ENCODE peak calls at places on chromosome 5, in five cellular contexts. Y, S, V, J and C are unnamed samples. For H3K9me3, the result is how much of the 10 kb centered on the place peaks cover.

GRCh38 chr5:107321906-107322305 is 348.8 kb downstream of the EFNA5 start:
- DNase-seq in Y (no peak), S (no peak), V (peak), J (no peak), C (no peak)

GRCh38 chr5:143331956-143332355 is 71.5 kb downstream of the NR3C1 start:
- DNase-seq in Y (no peak), S (no peak), V (no peak), J (no peak), C (no peak)

GRCh38 chr5:173643964-173644363 is 27.5 kb upstream of the BOD1 start:
- DNase-seq in Y (no peak), S (no peak), V (no peak), J (no peak), C (no peak)

GRCh38 chr5:150836064-150836463 is 10.3 kb upstream of the IRGM start:
- DNase-seq in Y (no peak), S (no peak), V (no peak), J (no peak), C (no peak)

GRCh38 chr5:56259002-56259511 is 25.9 kb upstream of the ANKRD55 start:
- DNase-seq in Y (no peak), S (no peak), V (peak), J (peak), C (no peak)

GRCh38 chr5:110268985-110269384 is 457.5 kb downstream of the TMEM232 start:
- DNase-seq in Y (no peak), S (no peak), V (no peak), J (no peak), C (no peak)

GRCh38 chr5:17992296-17992695 is 358.0 kb downstream of the TAF11L14 start:
- DNase-seq in Y (no peak), S (no peak), V (no peak), J (no peak), C (no peak)

GRCh38 chr5:17118631-17119030 is 98.8 kb upstream of the BASP1 start:
- DNase-seq in Y (peak), S (peak), V (peak), J (peak), C (no peak)

GRCh38 chr5:36883894-36884462 is 7.4 kb downstream of the NIPBL start:
- DNase-seq in Y (no peak), S (no peak), V (no peak), J (no peak), C (no peak)

GRCh38 chr5:128579111-128579510 is 41.1 kb upstream of the FBN2 start:
- DNase-seq in Y (no peak), S (no peak), V (peak), J (no peak), C (no peak)

GRCh38 chr5:177301503-177302165 is 1.9 kb downstream of the RAB24 start:
- DNase-seq in Y (no peak), S (no peak), V (no peak), J (no peak), C (no peak)

GRCh38 chr5:151880304-151880703 is 44.3 kb downstream of the GLRA1 start:
- DNase-seq in Y (peak), S (no peak), V (no peak), J (no peak), C (no peak)

GRCh38 chr5:128665747-128666355 is 127.8 kb upstream of the FBN2 start:
- DNase-seq in Y (no peak), S (no peak), V (no peak), J (no peak), C (no peak)

GRCh38 chr5:83577036-83577636 is 105.6 kb downstream of the VCAN start:
- DNase-seq in Y (no peak), S (peak), V (peak), J (no peak), C (no peak)

GRCh38 chr5:160054831-160055230 is 45.9 kb downstream of the TTC1 start:
- DNase-seq in Y (no peak), S (no peak), V (no peak), J (peak), C (no peak)

GRCh38 chr5:119878712-119879111 is 249.4 kb downstream of the FAM170A start:
- DNase-seq in Y (no peak), S (no peak), V (no peak), J (no peak), C (no peak)

GRCh38 chr5:124891179-124891578 is 144.7 kb upstream of the ZNF608 start:
- DNase-seq in Y (no peak), S (no peak), V (no peak), J (no peak), C (no peak)

GRCh38 chr5:124889522-124889828 is 143.0 kb upstream of the ZNF608 start:
- DNase-seq in Y (no peak), S (no peak), V (no peak), J (no peak), C (no peak)

GRCh38 chr5:124888622-124889521 is 142.4 kb upstream of the ZNF608 start:
- DNase-seq in Y (no peak), S (no peak), V (peak), J (no peak), C (no peak)

GRCh38 chr5:124888050-124888506 is 141.6 kb upstream of the ZNF608 start:
- DNase-seq in Y (no peak), S (no peak), V (no peak), J (peak), C (no peak)

GRCh38 chr5:124889850-124890249 is 143.4 kb upstream of the ZNF608 start:
- DNase-seq in Y (no peak), S (no peak), V (peak), J (no peak), C (no peak)
- H3K4me3 ChIP-seq in Y (no peak), S (no peak), V (no peak), J (no peak), C (no peak)

DNA sequence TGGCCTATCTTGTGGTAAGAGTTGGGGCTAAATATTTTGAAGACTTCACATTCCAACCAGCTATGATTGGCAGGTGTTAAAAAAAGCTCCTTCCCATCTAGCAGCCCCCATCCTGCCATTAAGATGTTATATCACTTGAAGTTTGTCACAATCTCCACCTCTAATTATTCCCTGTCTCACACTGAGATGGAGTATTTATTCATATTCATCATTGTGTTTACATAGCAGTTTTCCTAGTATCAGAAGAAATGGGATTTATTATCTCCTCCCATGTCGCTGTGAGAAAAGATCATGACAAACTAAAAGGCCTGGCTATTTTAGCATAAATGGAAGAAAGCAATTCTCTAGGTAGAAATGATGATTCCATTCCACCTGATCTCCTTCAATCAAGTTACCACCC is 653.6 kb downstream of the GABRG2 start:
- DNase-seq in Y (no peak), S (no peak), V (no peak), J (no peak), C (no peak)
- H3K9me3 ChIP-seq in Y (under half), S (under half), V (under half), J (under half), C (under half)

DNA sequence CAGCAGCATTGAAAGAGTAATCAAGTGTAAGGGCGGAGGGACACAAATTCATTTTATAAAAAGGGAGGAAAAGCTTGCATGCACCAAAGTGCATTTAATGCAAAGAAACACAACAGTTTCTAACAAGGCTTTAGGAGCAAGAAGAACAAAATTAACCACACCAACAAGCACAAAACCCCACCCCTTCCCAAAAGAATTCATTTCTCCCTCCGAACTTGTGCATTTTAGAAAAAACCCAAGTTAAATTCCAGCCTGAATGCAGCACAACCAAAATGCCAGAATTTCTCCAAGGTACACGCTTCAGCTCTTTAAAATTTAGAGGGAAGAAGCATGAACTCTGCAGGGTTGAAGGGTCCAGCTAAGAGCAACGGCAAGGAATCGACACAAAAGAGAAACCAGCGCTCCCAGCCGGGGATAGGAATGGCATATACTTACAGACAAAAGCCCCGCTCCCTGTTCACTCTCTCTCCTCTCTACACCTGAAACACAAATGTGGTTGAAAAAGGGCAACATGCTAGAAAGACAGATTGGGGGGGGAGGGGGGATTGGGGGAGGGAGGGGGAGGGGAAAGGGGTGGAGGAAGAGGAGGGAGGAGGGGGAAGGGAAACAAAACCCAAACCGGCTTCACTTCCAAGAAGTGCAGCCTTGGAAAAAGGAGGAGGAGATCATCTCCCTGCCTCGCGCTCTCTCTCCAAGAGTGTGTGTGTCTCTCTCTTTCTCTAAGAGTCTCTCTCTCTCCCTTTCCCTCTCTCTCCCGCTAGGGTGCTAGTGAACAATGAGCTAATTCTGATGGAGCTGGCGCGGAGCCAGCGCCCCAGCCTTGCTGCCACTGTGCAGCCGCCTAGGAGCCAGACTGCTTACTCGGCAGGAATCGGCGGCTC is at the start of gene NREP:
- DNase-seq in Y (peak), S (peak), V (peak), J (peak), C (no peak)
- TF ChIP-seq POLR2A in Y (no peak), S (no peak), V (no peak), J (no peak), C (no peak)

GRCh38 chr5:141186897-141187512 is at the start of gene PCDHB9:
- DNase-seq in Y (no peak), S (peak), V (peak), J (peak), C (no peak)

GRCh38 chr5:141196363-141196762 is 3.1 kb upstream of the PCDHB11 start:
- DNase-seq in Y (no peak), S (no peak), V (no peak), J (no peak), C (no peak)

GRCh38 chr5:141192110-141192725 is at the start of gene PCDHB10:
- DNase-seq in Y (no peak), S (peak), V (peak), J (peak), C (no peak)
- H3K4me3 ChIP-seq in Y (peak), S (no peak), V (no peak), J (no peak), C (no peak)

GRCh38 chr5:66467564-66467963 is 128.6 kb upstream of the MAST4 start:
- DNase-seq in Y (no peak), S (no peak), V (no peak), J (no peak), C (no peak)
- H3K9me3 ChIP-seq in Y (under half), S (under half), V (under half), J (under half), C (under half)